ENCODE peak calls at places on chromosomes 6 and 20, in eight cellular contexts. T is mammary epithelial cell; P is CD8-positive, alpha-beta T cell; W is HepG2; K is activated B cell treated with CpG ODN at 0.5 μM for 24 hours; M is retinal pigment epithelial cell; I is glutamatergic neuron; R is astrocyte of the spinal cord. C is an unnamed sample.

GRCh38 chr6:52550014-52550575 is 26.8 kb downstream of the TRAM2 start:
- DNase-seq in T (no peak), P (no peak), W (no peak), K (no peak), M (no peak), I (no peak), R (no peak), C (no peak)

GRCh38 chr6:106125925-106126435 is 39.8 kb downstream of the PRDM1 start:
- DNase-seq in T (no peak), P (peak), W (no peak), K (no peak), M (no peak), I (no peak), R (no peak), C (no peak)

GRCh38 chr20:33410081-33410742 is 8.9 kb upstream of the CDK5RAP1 start:
- DNase-seq in T (no peak), P (no peak), W (no peak), K (no peak), M (no peak), I (no peak), R (no peak), C (no peak)

GRCh38 chr6:158050955-158051354 is 69.3 kb downstream of the SYNJ2 start:
- DNase-seq in T (peak), P (no peak), W (no peak), K (no peak), M (no peak), I (no peak), R (no peak), C (no peak)

GRCh38 chr6:53979468-53980067 is 131.7 kb upstream of the MLIP start:
- DNase-seq in T (no peak), P (no peak), W (peak), K (no peak), M (no peak), I (no peak), R (peak), C (no peak)

GRCh38 chr20:11376998-11377397 is 540.7 kb upstream of the BTBD3 start:
- DNase-seq in T (peak), P (no peak), W (no peak), K (no peak), M (no peak), I (no peak), R (peak), C (peak)

GRCh38 chr20:16243470-16243869 is 329.8 kb downstream of the KIF16B start:
- DNase-seq in T (no peak), P (no peak), W (peak), K (no peak), M (no peak), I (no peak), R (no peak), C (no peak)

GRCh38 chr20:45911486-45912343 is at the start of gene PLTP:
- DNase-seq in T (no peak), P (peak), W (no peak), K (peak), M (no peak), I (peak), R (peak), C (no peak)

GRCh38 chr20:50356522-50356880 is 153.7 kb upstream of the PTPN1 start:
- DNase-seq in T (no peak), P (no peak), W (no peak), K (no peak), M (no peak), I (peak), R (no peak), C (no peak)

GRCh38 chr6:20583447-20583806 is 49.2 kb downstream of the CDKAL1 start:
- DNase-seq in T (no peak), P (no peak), W (no peak), K (no peak), M (no peak), I (no peak), R (no peak), C (no peak)

GRCh38 chr6:36769676-36770499 is 69.4 kb downstream of the CPNE5 start:
- DNase-seq in T (peak), P (peak), W (no peak), K (no peak), M (no peak), I (no peak), R (peak), C (no peak)

GRCh38 chr6:90294989-90295853 is 1.4 kb downstream of the BACH2 start:
- DNase-seq in T (peak), P (peak), W (no peak), K (peak), M (no peak), I (peak), R (peak), C (no peak)
- TF ChIP-seq CTCF in T (peak), P (no peak), W (no peak), K (no peak), M (peak), I (no peak), R (peak), C (peak)

GRCh38 chr20:51372176-51372803 is 170.2 kb downstream of the NFATC2 start:
- DNase-seq in T (peak), P (peak), W (peak), K (peak), M (no peak), I (peak), R (peak), C (no peak)

GRCh38 chr20:51371720-51372119 is 170.8 kb downstream of the NFATC2 start:
- DNase-seq in T (no peak), P (no peak), W (no peak), K (no peak), M (no peak), I (no peak), R (no peak), C (no peak)

GRCh38 chr20:51373713-51374481 is 168.6 kb downstream of the NFATC2 start:
- DNase-seq in T (no peak), P (no peak), W (no peak), K (no peak), M (no peak), I (no peak), R (peak), C (no peak)

GRCh38 chr20:51374961-51375360 is 167.6 kb downstream of the NFATC2 start:
- DNase-seq in T (no peak), P (no peak), W (no peak), K (no peak), M (no peak), I (no peak), R (no peak), C (no peak)

GRCh38 chr20:51372966-51373365 is 169.6 kb downstream of the NFATC2 start:
- DNase-seq in T (no peak), P (no peak), W (no peak), K (no peak), M (no peak), I (no peak), R (no peak), C (no peak)
- TF ChIP-seq CTCF in T (no peak), P (no peak), W (no peak), K (no peak), M (no peak), I (no peak), R (no peak), C (no peak)

GRCh38 chr6:76992553-76992952 is 470.7 kb downstream of the HTR1B start:
- DNase-seq in T (no peak), P (no peak), W (no peak), K (no peak), M (no peak), I (no peak), R (no peak), C (no peak)
- TF ChIP-seq CTCF in T (no peak), P (no peak), W (no peak), K (no peak), M (no peak), I (no peak), R (no peak), C (no peak)

GRCh38 chr20:13613917-13614316 is 24.8 kb downstream of the TASP1 start:
- DNase-seq in T (no peak), P (no peak), W (peak), K (no peak), M (no peak), I (no peak), R (no peak), C (no peak)

GRCh38 chr20:13611726-13612125 is 27.0 kb downstream of the TASP1 start:
- DNase-seq in T (no peak), P (no peak), W (no peak), K (no peak), M (no peak), I (no peak), R (no peak), C (no peak)

DNA sequence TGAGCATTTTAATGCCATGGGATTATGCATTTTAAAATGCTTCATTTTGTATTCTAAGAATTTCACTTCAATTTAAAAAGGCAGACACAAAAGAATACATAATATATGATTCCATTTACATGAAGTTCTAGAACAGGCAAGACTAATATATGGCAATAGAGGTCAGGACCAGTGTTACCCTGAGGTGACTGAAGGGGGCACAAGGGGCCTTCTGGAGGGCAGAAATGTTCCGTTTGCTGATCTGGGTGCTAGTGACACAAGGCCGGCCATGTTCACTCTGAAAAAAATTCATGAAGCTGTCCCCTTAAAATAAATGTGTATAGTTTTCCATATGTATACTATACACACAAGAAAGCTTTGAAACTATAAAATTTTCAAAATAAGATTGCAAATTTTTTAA is 28.5 kb downstream of the TASP1 start:
- DNase-seq in T (no peak), P (no peak), W (peak), K (no peak), M (no peak), I (peak), R (no peak), C (no peak)
- TF ChIP-seq CTCF in T (no peak), P (peak), W (peak), K (no peak), M (peak), I (peak), R (no peak), C (no peak)

DNA sequence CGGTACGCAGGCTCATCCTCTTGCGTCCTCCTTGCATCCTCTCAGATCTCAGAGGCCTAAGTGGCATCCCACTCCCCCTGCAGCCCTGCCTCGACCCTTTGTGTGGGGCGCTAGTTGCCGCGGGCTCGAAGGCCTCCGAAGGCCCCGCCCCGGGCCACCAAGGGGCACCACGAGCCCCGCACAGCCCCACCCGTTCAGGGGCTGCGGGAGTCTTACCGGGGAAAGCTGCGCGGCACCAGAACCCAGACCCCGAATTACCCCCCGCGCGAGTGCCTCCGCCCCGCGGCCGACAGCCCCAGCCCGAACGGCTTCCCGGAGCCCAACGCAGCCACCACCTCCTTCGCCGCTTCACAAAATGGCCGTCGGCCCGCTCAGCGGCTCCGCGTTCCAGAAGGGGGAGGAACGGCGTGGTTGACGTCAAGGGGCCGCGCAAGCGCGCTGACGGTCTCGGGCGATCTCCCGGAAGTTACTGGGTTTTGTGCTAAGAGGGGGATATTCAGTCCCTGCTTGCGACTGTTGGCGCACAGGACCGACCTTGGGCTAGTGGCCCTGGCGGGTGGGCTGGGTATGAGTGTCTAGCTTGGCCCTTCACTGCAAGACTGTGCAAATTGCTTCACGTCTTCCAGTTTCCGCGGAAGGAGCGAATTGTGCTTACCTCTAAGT is at the start of the genes CPNE1 and RBM12:
- DNase-seq in T (peak), P (peak), W (peak), K (peak), M (peak), I (peak), R (peak), C (peak)
- TF ChIP-seq CTCF in T (no peak), P (no peak), W (peak), K (no peak), M (no peak), I (no peak), R (no peak), C (no peak)

DNA sequence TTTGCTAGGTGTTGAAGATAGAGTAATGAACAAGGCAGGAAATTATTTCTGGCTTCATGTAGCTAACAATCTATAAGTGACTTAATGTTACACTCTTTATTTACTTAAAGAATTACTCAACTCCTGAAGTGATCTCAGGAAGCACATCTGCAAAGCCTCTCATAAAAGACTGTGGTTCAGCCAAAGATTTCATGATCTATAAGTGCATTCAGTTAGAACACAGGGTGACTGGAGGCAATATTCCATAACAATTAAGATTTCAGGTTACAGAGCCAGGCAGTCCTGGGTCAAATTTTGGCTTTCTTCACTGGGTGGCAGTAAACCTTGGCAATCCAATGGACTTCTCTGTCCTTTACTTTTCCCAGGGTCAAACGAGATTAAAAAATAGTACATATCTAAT is 204.0 kb downstream of the TPBG start:
- DNase-seq in T (no peak), P (no peak), W (no peak), K (no peak), M (no peak), I (no peak), R (no peak), C (no peak)
- TF ChIP-seq CTCF in T (no peak), P (no peak), W (no peak), K (no peak), M (no peak), I (no peak), R (no peak), C (no peak)

GRCh38 chr20:18032977-18033892 is 24.5 kb downstream of the OVOL2 start:
- DNase-seq in T (peak), P (no peak), W (peak), K (no peak), M (no peak), I (no peak), R (no peak), C (no peak)
- TF ChIP-seq CTCF in T (no peak), P (no peak), W (peak), K (no peak), M (no peak), I (peak), R (no peak), C (no peak)

C was measured in keratinocyte.